ENCODE peak calls at places on chromosomes 16 and 17, in seven cellular contexts. M is activated T-helper 1 cell treated with Interleukin-2 at 50 U/mL for 16 hours; A is endodermal cell; J is EL; R is T-helper 9 cell; T is pancreas; X is stimulated activated CD4-positive, alpha-beta T cell treated with anti-CD3 and anti-CD28 coated beads, Interleukin-4, amount 100 ng/mL, for 4 hours. B is an unnamed sample.

GRCh38 chr16:85778873-85779272 is 20.5 kb downstream of the EMC8 start:
- DNase-seq in M (no peak), A (no peak), J (no peak), R (no peak), T (no peak), X (no peak), B (no peak)

GRCh38 chr16:964696-965395 is 5.9 kb downstream of the LMF1 start:
- DNase-seq in M (peak), A (no peak), J (peak), R (peak), T (no peak), X (peak), B (peak)

GRCh38 chr16:31710880-31711279 is 162.7 kb upstream of the ZNF267 start:
- DNase-seq in M (no peak), A (no peak), J (no peak), R (no peak), T (no peak), X (no peak), B (no peak)

GRCh38 chr17:66580601-66581385 is 254.1 kb upstream of the CACNG5 start:
- DNase-seq in M (no peak), A (no peak), J (peak), R (no peak), T (no peak), X (no peak), B (no peak)

GRCh38 chr16:72480926-72481325 is 309.0 kb upstream of the PMFBP1 start:
- DNase-seq in M (no peak), A (no peak), J (peak), R (no peak), T (no peak), X (no peak), B (no peak)

GRCh38 chr16:86663691-86664517 is 85.6 kb downstream of the FOXL1 start:
- DNase-seq in M (no peak), A (no peak), J (peak), R (no peak), T (no peak), X (no peak), B (no peak)

GRCh38 chr17:33922971-33923370 is 332.1 kb upstream of the CCL2 start:
- DNase-seq in M (no peak), A (no peak), J (no peak), R (no peak), T (no peak), X (no peak), B (no peak)

GRCh38 chr16:67546761-67547422 is 15.4 kb upstream of the CTCF start:
- DNase-seq in M (peak), A (peak), J (peak), R (peak), T (peak), X (peak), B (peak)

GRCh38 chr17:61410555-61411089 is 11.0 kb downstream of the TBX2 start:
- DNase-seq in M (peak), A (peak), J (peak), R (peak), T (peak), X (peak), B (peak)

GRCh38 chr17:9802294-9802693 is 10.9 kb upstream of the DHRS7C start:
- DNase-seq in M (no peak), A (no peak), J (peak), R (no peak), T (no peak), X (no peak), B (no peak)

GRCh38 chr17:76121932-76122383 is 18.4 kb upstream of the EXOC7 start:
- DNase-seq in M (no peak), A (no peak), J (no peak), R (no peak), T (no peak), X (peak), B (no peak)

GRCh38 chr16:4116328-4117249 is at the start of gene ADCY9:
- DNase-seq in M (peak), A (peak), J (peak), R (peak), T (peak), X (peak), B (peak)

GRCh38 chr17:19897108-19897854 is 29.5 kb upstream of the ULK2 start:
- DNase-seq in M (no peak), A (no peak), J (no peak), R (no peak), T (peak), X (no peak), B (no peak)

GRCh38 chr16:66422366-66422765 is 4.7 kb upstream of the BEAN1 start:
- DNase-seq in M (no peak), A (peak), J (no peak), R (no peak), T (no peak), X (no peak), B (no peak)

GRCh38 chr16:47069841-47070584 is 73.7 kb downstream of the NETO2 start:
- DNase-seq in M (no peak), A (no peak), J (no peak), R (no peak), T (no peak), X (no peak), B (no peak)

GRCh38 chr16:66520406-66521194 is 29.3 kb downstream of the TK2 start:
- DNase-seq in M (no peak), A (peak), J (no peak), R (no peak), T (no peak), X (no peak), B (no peak)

GRCh38 chr17:41917192-41917591 is 1.6 kb downstream of the ACLY start:
- DNase-seq in M (no peak), A (no peak), J (peak), R (no peak), T (no peak), X (no peak), B (no peak)

GRCh38 chr16:22320572-22321339 is 23.5 kb downstream of the POLR3E start:
- DNase-seq in M (no peak), A (peak), J (no peak), R (no peak), T (peak), X (no peak), B (no peak)

GRCh38 chr17:82917656-82918345 is 78.0 kb upstream of the ZNF750 start:
- DNase-seq in M (no peak), A (peak), J (peak), R (no peak), T (no peak), X (no peak), B (peak)

GRCh38 chr17:42118545-42118944 is 2.6 kb downstream of the KAT2A start:
- DNase-seq in M (no peak), A (peak), J (peak), R (no peak), T (no peak), X (peak), B (peak)

GRCh38 chr16:12758670-12759558 is 44.8 kb downstream of the CPPED1 start:
- DNase-seq in M (no peak), A (peak), J (no peak), R (no peak), T (no peak), X (no peak), B (no peak)

GRCh38 chr16:48498761-48499600 is 111.0 kb downstream of the N4BP1 start:
- DNase-seq in M (no peak), A (no peak), J (peak), R (no peak), T (no peak), X (no peak), B (no peak)

GRCh38 chr17:75262112-75262606 is 480 bp downstream of the MRPS7 start:
- DNase-seq in M (no peak), A (no peak), J (no peak), R (no peak), T (no peak), X (no peak), B (peak)

GRCh38 chr17:82006468-82007227 is 16.0 kb downstream of the CENPX start:
- DNase-seq in M (no peak), A (no peak), J (peak), R (no peak), T (no peak), X (no peak), B (no peak)

GRCh38 chr16:74565378-74565777 is 41.5 kb downstream of the GLG1 start:
- DNase-seq in M (no peak), A (no peak), J (no peak), R (no peak), T (no peak), X (no peak), B (no peak)

GRCh38 chr16:51666074-51666473 is 515.0 kb upstream of the SALL1 start:
- DNase-seq in M (no peak), A (no peak), J (no peak), R (no peak), T (no peak), X (no peak), B (no peak)

GRCh38 chr16:27450836-27451341 is 48.9 kb downstream of the IL21R start:
- DNase-seq in M (no peak), A (no peak), J (no peak), R (no peak), T (no peak), X (peak), B (no peak)

GRCh38 chr16:28107232-28107631 is 43.7 kb upstream of the GSG1L start:
- DNase-seq in M (no peak), A (peak), J (no peak), R (no peak), T (no peak), X (no peak), B (no peak)

GRCh38 chr17:61323015-61323379 is 76.6 kb upstream of the TBX2 start:
- DNase-seq in M (no peak), A (no peak), J (no peak), R (no peak), T (no peak), X (no peak), B (no peak)

GRCh38 chr16:4962716-4963115 is 4.6 kb downstream of the SEC14L5 start:
- DNase-seq in M (no peak), A (no peak), J (no peak), R (no peak), T (no peak), X (no peak), B (no peak)

GRCh38 chr17:78478757-78479297 is 98.4 kb downstream of the DNAH17 start:
- DNase-seq in M (no peak), A (no peak), J (no peak), R (no peak), T (no peak), X (no peak), B (no peak)

GRCh38 chr17:49715221-49715620 is 7.5 kb upstream of the SLC35B1 start:
- DNase-seq in M (no peak), A (no peak), J (no peak), R (peak), T (no peak), X (no peak), B (peak)

GRCh38 chr17:34443832-34444469 is 80.9 kb upstream of the CCL1 start:
- DNase-seq in M (no peak), A (peak), J (no peak), R (no peak), T (no peak), X (no peak), B (no peak)

GRCh38 chr16:89334050-89334449 is 116.5 kb downstream of the ZNF778 start:
- DNase-seq in M (no peak), A (no peak), J (no peak), R (no peak), T (peak), X (no peak), B (no peak)

GRCh38 chr17:42266918-42267766 is 9.0 kb downstream of the STAT5B start:
- DNase-seq in M (peak), A (no peak), J (peak), R (peak), T (no peak), X (peak), B (peak)

GRCh38 chr17:47295037-47295873 is 28.5 kb upstream of the EFCAB13 start:
- DNase-seq in M (no peak), A (no peak), J (no peak), R (no peak), T (no peak), X (no peak), B (no peak)

GRCh38 chr17:19737305-19738072 is 10.6 kb downstream of the ALDH3A1 start:
- DNase-seq in M (no peak), A (no peak), J (no peak), R (no peak), T (no peak), X (no peak), B (no peak)

GRCh38 chr17:32275060-32276042 is 9.7 kb downstream of the RHBDL3 start:
- DNase-seq in M (no peak), A (peak), J (peak), R (no peak), T (no peak), X (no peak), B (no peak)

B was measured in activated CD4-positive, alpha-beta T cell treated with anti-CD3 and anti-CD28 coated beads for 4 hours.